ENCODE peak calls at places on chromosomes 4 and X, in ten cellular contexts. One of them, this sample, is unnamed.

GRCh38 chr4:13445841-13446790 is 38.0 kb downstream of the RAB28 start:
- DNase-seq in astrocyte of the cerebellum: no peak
- DNase-seq in GM13976: no peak
- DNase-seq in transverse colon: no peak
- DNase-seq in cardiac muscle cell: no peak
- DNase-seq in thoracic aorta: no peak
- DNase-seq in tibial artery: no peak
- DNase-seq in GM20000: no peak
- DNase-seq in endothelial cell: peak
- DNase-seq in NB4: no peak
- DNase-seq in this sample: no peak

GRCh38 chrX:18674417-18674787 is 2.5 kb upstream of the RS1 start:
- DNase-seq in astrocyte of the cerebellum: no peak
- DNase-seq in GM13976: peak
- DNase-seq in transverse colon: peak
- DNase-seq in cardiac muscle cell: no peak
- DNase-seq in thoracic aorta: no peak
- DNase-seq in tibial artery: peak
- DNase-seq in GM20000: peak
- DNase-seq in endothelial cell: no peak
- DNase-seq in NB4: no peak
- DNase-seq in this sample: peak

GRCh38 chr4:124712417-124713212 is at the start of gene ANKRD50:
- DNase-seq in astrocyte of the cerebellum: peak
- DNase-seq in GM13976: peak
- DNase-seq in transverse colon: peak
- DNase-seq in cardiac muscle cell: peak
- DNase-seq in thoracic aorta: peak
- DNase-seq in tibial artery: peak
- DNase-seq in GM20000: peak
- DNase-seq in endothelial cell: peak
- DNase-seq in NB4: peak
- DNase-seq in this sample: peak

GRCh38 chrX:102339312-102340298 is 92.6 kb downstream of the NXF2 start:
- DNase-seq in astrocyte of the cerebellum: no peak
- DNase-seq in GM13976: no peak
- DNase-seq in transverse colon: no peak
- DNase-seq in cardiac muscle cell: no peak
- DNase-seq in thoracic aorta: no peak
- DNase-seq in tibial artery: no peak
- DNase-seq in GM20000: no peak
- DNase-seq in endothelial cell: no peak
- DNase-seq in NB4: peak
- DNase-seq in this sample: peak

GRCh38 chrX:39261446-39262147 is 460.3 kb downstream of the MID1IP1 start:
- DNase-seq in astrocyte of the cerebellum: no peak
- DNase-seq in GM13976: peak
- DNase-seq in transverse colon: no peak
- DNase-seq in cardiac muscle cell: peak
- DNase-seq in thoracic aorta: no peak
- DNase-seq in tibial artery: no peak
- DNase-seq in GM20000: peak
- DNase-seq in endothelial cell: peak
- DNase-seq in NB4: peak
- DNase-seq in this sample: peak

GRCh38 chr4:89160806-89161205 is 49.5 kb downstream of the TIGD2 start:
- DNase-seq in astrocyte of the cerebellum: no peak
- DNase-seq in GM13976: no peak
- DNase-seq in transverse colon: no peak
- DNase-seq in cardiac muscle cell: no peak
- DNase-seq in thoracic aorta: no peak
- DNase-seq in tibial artery: no peak
- DNase-seq in GM20000: no peak
- DNase-seq in endothelial cell: no peak
- DNase-seq in NB4: no peak
- DNase-seq in this sample: no peak

GRCh38 chrX:48919360-48919821 is 567 bp upstream of the PIM2 start:
- DNase-seq in astrocyte of the cerebellum: no peak
- DNase-seq in GM13976: no peak
- DNase-seq in transverse colon: no peak
- DNase-seq in cardiac muscle cell: no peak
- DNase-seq in thoracic aorta: no peak
- DNase-seq in tibial artery: no peak
- DNase-seq in GM20000: no peak
- DNase-seq in endothelial cell: no peak
- DNase-seq in NB4: no peak
- DNase-seq in this sample: peak

GRCh38 chrX:20479896-20480295 is 213.2 kb upstream of the RPS6KA3 start:
- DNase-seq in astrocyte of the cerebellum: no peak
- DNase-seq in GM13976: no peak
- DNase-seq in transverse colon: no peak
- DNase-seq in cardiac muscle cell: no peak
- DNase-seq in thoracic aorta: no peak
- DNase-seq in tibial artery: no peak
- DNase-seq in GM20000: no peak
- DNase-seq in endothelial cell: no peak
- DNase-seq in NB4: no peak
- DNase-seq in this sample: no peak

GRCh38 chrX:97907791-97908190 is 1024.1 kb downstream of the RPA4 start:
- DNase-seq in astrocyte of the cerebellum: no peak
- DNase-seq in GM13976: no peak
- DNase-seq in transverse colon: no peak
- DNase-seq in cardiac muscle cell: no peak
- DNase-seq in thoracic aorta: no peak
- DNase-seq in tibial artery: no peak
- DNase-seq in GM20000: no peak
- DNase-seq in endothelial cell: no peak
- DNase-seq in NB4: no peak
- DNase-seq in this sample: no peak

GRCh38 chrX:46039526-46039925 is 505.7 kb downstream of the ZNF674 start:
- DNase-seq in astrocyte of the cerebellum: no peak
- DNase-seq in GM13976: no peak
- DNase-seq in transverse colon: no peak
- DNase-seq in cardiac muscle cell: no peak
- DNase-seq in thoracic aorta: no peak
- DNase-seq in tibial artery: no peak
- DNase-seq in GM20000: no peak
- DNase-seq in endothelial cell: no peak
- DNase-seq in NB4: peak
- DNase-seq in this sample: no peak

GRCh38 chrX:46034868-46035267 is 510.4 kb downstream of the ZNF674 start:
- DNase-seq in astrocyte of the cerebellum: no peak
- DNase-seq in GM13976: no peak
- DNase-seq in transverse colon: no peak
- DNase-seq in cardiac muscle cell: no peak
- DNase-seq in thoracic aorta: no peak
- DNase-seq in tibial artery: no peak
- DNase-seq in GM20000: no peak
- DNase-seq in endothelial cell: no peak
- DNase-seq in NB4: no peak
- DNase-seq in this sample: no peak

GRCh38 chrX:46040001-46040400 is 505.2 kb downstream of the ZNF674 start:
- DNase-seq in astrocyte of the cerebellum: no peak
- DNase-seq in GM13976: no peak
- DNase-seq in transverse colon: no peak
- DNase-seq in cardiac muscle cell: no peak
- DNase-seq in thoracic aorta: no peak
- DNase-seq in tibial artery: no peak
- DNase-seq in GM20000: no peak
- DNase-seq in endothelial cell: no peak
- DNase-seq in NB4: no peak
- DNase-seq in this sample: no peak

GRCh38 chrX:46036508-46036907 is 508.7 kb downstream of the ZNF674 start:
- DNase-seq in astrocyte of the cerebellum: no peak
- DNase-seq in GM13976: no peak
- DNase-seq in transverse colon: no peak
- DNase-seq in cardiac muscle cell: peak
- DNase-seq in thoracic aorta: no peak
- DNase-seq in tibial artery: no peak
- DNase-seq in GM20000: no peak
- DNase-seq in endothelial cell: no peak
- DNase-seq in NB4: no peak
- DNase-seq in this sample: no peak
- TF ChIP-seq CTCF in astrocyte of the cerebellum: no peak
- TF ChIP-seq CTCF in GM13976: no peak
- TF ChIP-seq CTCF in transverse colon: no peak
- TF ChIP-seq CTCF in cardiac muscle cell: no peak
- TF ChIP-seq CTCF in thoracic aorta: no peak
- TF ChIP-seq CTCF in tibial artery: no peak
- TF ChIP-seq CTCF in GM20000: no peak
- TF ChIP-seq CTCF in endothelial cell: no peak
- TF ChIP-seq CTCF in NB4: no peak
- TF ChIP-seq CTCF in this sample: no peak

GRCh38 chr4:7802093-7802726 is 137.5 kb downstream of the AFAP1 start:
- DNase-seq in astrocyte of the cerebellum: peak
- DNase-seq in GM13976: peak
- DNase-seq in transverse colon: peak
- DNase-seq in cardiac muscle cell: peak
- DNase-seq in thoracic aorta: no peak
- DNase-seq in tibial artery: peak
- DNase-seq in GM20000: peak
- DNase-seq in endothelial cell: peak
- DNase-seq in NB4: peak
- DNase-seq in this sample: peak

GRCh38 chr4:7805533-7806079 is 134.1 kb downstream of the AFAP1 start:
- DNase-seq in astrocyte of the cerebellum: peak
- DNase-seq in GM13976: no peak
- DNase-seq in transverse colon: no peak
- DNase-seq in cardiac muscle cell: peak
- DNase-seq in thoracic aorta: no peak
- DNase-seq in tibial artery: peak
- DNase-seq in GM20000: no peak
- DNase-seq in endothelial cell: no peak
- DNase-seq in NB4: no peak
- DNase-seq in this sample: peak

GRCh38 chr4:7803371-7803770 is 136.3 kb downstream of the AFAP1 start:
- DNase-seq in astrocyte of the cerebellum: no peak
- DNase-seq in GM13976: no peak
- DNase-seq in transverse colon: no peak
- DNase-seq in cardiac muscle cell: no peak
- DNase-seq in thoracic aorta: no peak
- DNase-seq in tibial artery: peak
- DNase-seq in GM20000: no peak
- DNase-seq in endothelial cell: no peak
- DNase-seq in NB4: no peak
- DNase-seq in this sample: no peak

GRCh38 chr4:7804759-7805385 is 134.8 kb downstream of the AFAP1 start:
- DNase-seq in astrocyte of the cerebellum: no peak
- DNase-seq in GM13976: no peak
- DNase-seq in transverse colon: no peak
- DNase-seq in cardiac muscle cell: no peak
- DNase-seq in thoracic aorta: no peak
- DNase-seq in tibial artery: peak
- DNase-seq in GM20000: no peak
- DNase-seq in endothelial cell: no peak
- DNase-seq in NB4: no peak
- DNase-seq in this sample: no peak

GRCh38 chr4:7803992-7804758 is 135.5 kb downstream of the AFAP1 start:
- DNase-seq in astrocyte of the cerebellum: peak
- DNase-seq in GM13976: peak
- DNase-seq in transverse colon: peak
- DNase-seq in cardiac muscle cell: peak
- DNase-seq in thoracic aorta: no peak
- DNase-seq in tibial artery: peak
- DNase-seq in GM20000: peak
- DNase-seq in endothelial cell: peak
- DNase-seq in NB4: peak
- DNase-seq in this sample: peak
- TF ChIP-seq CTCF in astrocyte of the cerebellum: peak
- TF ChIP-seq CTCF in GM13976: peak
- TF ChIP-seq CTCF in transverse colon: peak
- TF ChIP-seq CTCF in cardiac muscle cell: peak
- TF ChIP-seq CTCF in thoracic aorta: peak
- TF ChIP-seq CTCF in tibial artery: peak
- TF ChIP-seq CTCF in GM20000: peak
- TF ChIP-seq CTCF in endothelial cell: peak
- TF ChIP-seq CTCF in NB4: peak
- TF ChIP-seq CTCF in this sample: peak

GRCh38 chrX:138759217-138759943 is 47.9 kb upstream of the FGF13 start:
- DNase-seq in astrocyte of the cerebellum: no peak
- DNase-seq in GM13976: no peak
- DNase-seq in transverse colon: no peak
- DNase-seq in cardiac muscle cell: no peak
- DNase-seq in thoracic aorta: no peak
- DNase-seq in tibial artery: no peak
- DNase-seq in GM20000: no peak
- DNase-seq in endothelial cell: no peak
- DNase-seq in NB4: no peak
- DNase-seq in this sample: no peak

GRCh38 chrX:138754861-138755260 is 43.3 kb upstream of the FGF13 start:
- DNase-seq in astrocyte of the cerebellum: no peak
- DNase-seq in GM13976: no peak
- DNase-seq in transverse colon: no peak
- DNase-seq in cardiac muscle cell: no peak
- DNase-seq in thoracic aorta: no peak
- DNase-seq in tibial artery: no peak
- DNase-seq in GM20000: no peak
- DNase-seq in endothelial cell: no peak
- DNase-seq in NB4: no peak
- DNase-seq in this sample: no peak

GRCh38 chrX:138761380-138761779 is 49.9 kb upstream of the FGF13 start:
- DNase-seq in astrocyte of the cerebellum: no peak
- DNase-seq in GM13976: no peak
- DNase-seq in transverse colon: no peak
- DNase-seq in cardiac muscle cell: no peak
- DNase-seq in thoracic aorta: no peak
- DNase-seq in tibial artery: no peak
- DNase-seq in GM20000: no peak
- DNase-seq in endothelial cell: no peak
- DNase-seq in NB4: no peak
- DNase-seq in this sample: no peak

GRCh38 chrX:138756234-138756633 is 44.7 kb upstream of the FGF13 start:
- DNase-seq in astrocyte of the cerebellum: peak
- DNase-seq in GM13976: no peak
- DNase-seq in transverse colon: no peak
- DNase-seq in cardiac muscle cell: peak
- DNase-seq in thoracic aorta: no peak
- DNase-seq in tibial artery: peak
- DNase-seq in GM20000: no peak
- DNase-seq in endothelial cell: peak
- DNase-seq in NB4: peak
- DNase-seq in this sample: peak
- TF ChIP-seq CTCF in astrocyte of the cerebellum: peak
- TF ChIP-seq CTCF in GM13976: no peak
- TF ChIP-seq CTCF in transverse colon: no peak
- TF ChIP-seq CTCF in cardiac muscle cell: no peak
- TF ChIP-seq CTCF in thoracic aorta: no peak
- TF ChIP-seq CTCF in tibial artery: no peak
- TF ChIP-seq CTCF in GM20000: no peak
- TF ChIP-seq CTCF in endothelial cell: no peak
- TF ChIP-seq CTCF in NB4: no peak
- TF ChIP-seq CTCF in this sample: no peak

DNA sequence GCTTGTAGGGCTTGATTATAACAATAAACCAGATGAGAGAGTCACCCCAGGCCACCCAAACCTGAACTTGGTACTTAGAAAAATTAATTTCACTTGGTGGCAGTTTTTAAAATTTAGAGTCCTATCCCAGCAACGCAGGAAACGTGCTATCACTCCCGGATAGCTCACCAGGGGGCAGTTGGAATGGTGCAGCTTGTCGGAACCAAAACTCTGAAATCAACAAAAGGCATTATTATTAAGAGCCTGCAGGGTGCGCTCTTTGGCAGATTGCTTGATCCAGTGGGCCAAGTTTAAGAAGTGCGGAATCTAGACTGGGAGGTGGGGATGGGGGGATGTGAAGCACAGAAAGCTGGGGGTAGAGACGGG is 2.4 kb downstream of the FRAS1 start:
- DNase-seq in astrocyte of the cerebellum: peak
- DNase-seq in GM13976: peak
- DNase-seq in transverse colon: peak
- DNase-seq in cardiac muscle cell: peak
- DNase-seq in thoracic aorta: peak
- DNase-seq in tibial artery: no peak
- DNase-seq in GM20000: peak
- DNase-seq in endothelial cell: peak
- DNase-seq in NB4: peak
- DNase-seq in this sample: peak
- TF ChIP-seq CTCF in astrocyte of the cerebellum: peak
- TF ChIP-seq CTCF in GM13976: no peak
- TF ChIP-seq CTCF in transverse colon: peak
- TF ChIP-seq CTCF in cardiac muscle cell: peak
- TF ChIP-seq CTCF in thoracic aorta: peak
- TF ChIP-seq CTCF in tibial artery: peak
- TF ChIP-seq CTCF in GM20000: peak
- TF ChIP-seq CTCF in endothelial cell: peak
- TF ChIP-seq CTCF in NB4: peak
- TF ChIP-seq CTCF in this sample: peak

This sample was measured in Calu3.